ENCODE peak calls at places on chromosomes 12 and 14, in four cellular contexts. N, K, L and R are unnamed samples. For H3K4me1, the result is how much of the 10 kb centered on the place peaks cover.

GRCh38 chr12:3137268-3137761 is 60.1 kb downstream of the TSPAN9 start:
- DNase-seq in L (peak), K (no peak), N (no peak), R (peak)

GRCh38 chr12:123034865-123035264 is 54.4 kb downstream of the ARL6IP4 start:
- DNase-seq in N (no peak), K (no peak), L (no peak), R (peak)

GRCh38 chr14:92341791-92342190 is 18.8 kb downstream of the SLC24A4 start:
- DNase-seq in N (no peak), K (no peak), L (no peak), R (no peak)

GRCh38 chr12:52876371-52876770 is 27.6 kb upstream of the KRT78 start:
- DNase-seq in L (peak), N (no peak), K (no peak), R (peak)

GRCh38 chr12:111741235-111741812 is 25.4 kb upstream of the ALDH2 start:
- DNase-seq in L (no peak), N (no peak), K (no peak), R (no peak)

GRCh38 chr14:30193791-30194407 is 266.3 kb upstream of the PRKD1 start:
- DNase-seq in L (no peak), K (no peak), N (no peak), R (no peak)

GRCh38 chr14:92516966-92517350 is 3.4 kb downstream of the RIN3 start:
- DNase-seq in K (no peak), L (no peak), N (no peak), R (no peak)

GRCh38 chr14:85752179-85752578 is 222.2 kb downstream of the FLRT2 start:
- DNase-seq in L (no peak), N (no peak), K (no peak), R (no peak)

GRCh38 chr12:81758421-81759214 is 532 bp downstream of the PPFIA2 start:
- DNase-seq in L (peak), K (no peak), N (no peak), R (peak)

GRCh38 chr14:71690478-71690877 is 241.8 kb upstream of the RGS6 start:
- DNase-seq in L (no peak), N (no peak), K (no peak), R (no peak)

GRCh38 chr12:31220633-31221565 is 105.1 kb downstream of the SINHCAF start:
- DNase-seq in N (no peak), K (no peak), L (no peak), R (no peak)

GRCh38 chr12:71014180-71014785 is 93.7 kb upstream of the PTPRR start:
- DNase-seq in N (no peak), K (no peak), L (no peak), R (no peak)

GRCh38 chr12:117127933-117128823 is 29.0 kb upstream of the TESC start:
- DNase-seq in N (no peak), K (no peak), L (no peak), R (no peak)

DNA sequence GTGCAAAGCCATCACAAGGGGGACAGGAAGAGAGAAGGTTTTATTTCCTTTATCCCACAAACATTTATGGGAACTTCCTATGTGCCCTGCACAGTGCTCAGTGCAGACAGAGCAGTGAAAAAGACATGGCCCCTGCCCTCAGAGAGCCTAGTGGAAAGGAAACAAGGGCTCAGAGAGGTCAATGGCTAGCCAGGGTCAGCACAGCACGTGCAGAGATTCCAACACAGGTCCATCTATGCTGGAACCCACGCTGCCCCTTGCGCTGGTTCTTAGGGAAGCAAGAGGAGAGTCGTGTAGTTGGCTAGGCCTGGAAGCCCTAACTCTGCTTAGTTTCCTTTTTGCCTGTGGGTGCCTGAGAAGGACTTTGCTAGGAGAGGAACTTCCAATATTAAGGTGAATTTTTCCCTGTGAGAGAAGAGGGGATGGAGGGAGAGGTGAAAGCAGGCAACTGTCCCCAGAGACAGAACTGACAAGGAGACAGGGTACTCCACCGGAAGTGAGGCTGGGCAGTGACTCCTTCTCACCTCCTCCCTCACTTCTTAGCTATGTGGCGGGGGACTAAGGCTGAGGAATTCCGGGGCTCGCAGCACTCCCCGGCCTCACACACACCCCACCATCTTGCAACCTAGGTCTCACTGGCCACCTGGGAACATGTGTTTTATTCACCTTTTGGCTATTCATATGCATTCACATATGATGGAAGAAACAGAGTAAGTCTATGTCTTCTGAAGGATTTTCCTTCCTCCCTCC is 12.1 kb upstream of the GPX2 start:
- DNase-seq in N (no peak), K (no peak), L (no peak), R (no peak)
- H3K27ac ChIP-seq in N (no peak), K (no peak), L (no peak), R (no peak)

DNA sequence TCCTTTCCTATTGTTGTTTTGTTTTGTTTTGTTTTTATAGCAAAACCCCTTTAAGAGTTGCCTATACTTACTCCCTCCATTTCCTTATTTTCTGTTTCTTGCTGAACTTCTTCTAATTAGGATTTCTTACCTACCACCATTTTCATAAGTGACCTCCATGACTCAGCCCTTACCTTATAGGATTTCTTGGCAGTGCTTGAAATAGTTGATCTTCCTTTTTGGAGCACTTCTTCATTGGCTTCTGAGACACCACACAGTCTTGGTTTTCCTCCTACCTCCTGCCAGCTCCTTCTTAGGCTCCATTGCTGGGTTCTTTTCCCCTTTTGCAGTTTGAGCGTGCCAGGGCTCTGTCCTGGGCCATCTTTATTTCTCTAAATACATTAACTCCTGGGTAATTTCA is 23.4 kb upstream of the EID3 start:
- DNase-seq in L (no peak), K (no peak), N (no peak), R (no peak)
- H3K4me3 ChIP-seq in L (no peak), K (no peak), N (no peak), R (no peak)

DNA sequence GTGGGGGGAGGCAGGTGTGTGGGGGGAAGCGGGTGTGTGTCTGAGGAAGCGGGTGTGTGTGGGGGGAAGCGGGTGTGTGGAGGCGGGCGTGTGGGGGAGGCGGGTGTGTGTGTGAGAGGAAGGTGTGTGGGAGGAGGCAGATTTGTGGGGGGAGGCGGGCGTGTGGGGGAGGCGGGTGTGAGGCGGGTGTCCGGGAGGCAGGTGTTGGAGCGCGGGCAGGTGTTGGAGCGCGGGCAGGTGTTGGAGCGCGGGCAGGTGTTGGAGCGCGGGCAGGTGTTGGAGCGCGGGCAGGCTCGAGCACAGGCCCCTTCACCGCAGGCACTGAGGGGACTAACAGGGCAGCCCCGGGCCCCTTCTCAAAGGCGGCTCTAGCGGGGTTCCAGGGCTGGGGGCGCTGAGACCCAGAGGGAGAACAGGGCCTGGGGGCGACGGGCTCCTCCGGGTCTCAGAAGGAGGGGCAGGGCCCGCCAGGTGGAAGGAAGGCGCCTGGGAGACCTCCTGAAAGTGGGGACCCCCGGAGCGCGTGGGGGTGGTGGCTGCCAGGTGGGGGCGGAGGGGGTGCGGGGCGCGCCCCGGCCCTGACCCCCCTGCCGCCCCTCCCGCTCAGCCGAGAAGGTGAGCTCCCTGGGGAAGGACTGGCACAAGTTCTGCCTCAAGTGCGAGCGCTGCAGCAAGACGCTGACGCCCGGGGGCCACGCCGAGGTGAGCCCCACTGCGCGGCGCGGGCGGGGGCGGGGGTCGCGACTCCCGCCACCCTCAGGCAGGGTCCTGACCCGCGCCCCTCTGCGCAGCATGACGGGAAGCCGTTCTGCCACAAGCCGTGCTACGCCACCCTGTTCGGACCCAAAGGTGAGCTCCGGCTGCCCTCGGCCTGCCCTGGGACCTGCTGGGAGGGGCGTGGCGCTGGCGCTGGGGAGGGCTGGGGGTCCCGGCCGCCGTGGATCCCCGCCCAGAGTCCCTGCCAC is 3.3 kb downstream of the CRIP2 start:
- DNase-seq in K (peak), L (no peak), N (no peak), R (no peak)
- H3K4me1 ChIP-seq in K (half or more), L (half or more), N (under half), R (under half)

DNA sequence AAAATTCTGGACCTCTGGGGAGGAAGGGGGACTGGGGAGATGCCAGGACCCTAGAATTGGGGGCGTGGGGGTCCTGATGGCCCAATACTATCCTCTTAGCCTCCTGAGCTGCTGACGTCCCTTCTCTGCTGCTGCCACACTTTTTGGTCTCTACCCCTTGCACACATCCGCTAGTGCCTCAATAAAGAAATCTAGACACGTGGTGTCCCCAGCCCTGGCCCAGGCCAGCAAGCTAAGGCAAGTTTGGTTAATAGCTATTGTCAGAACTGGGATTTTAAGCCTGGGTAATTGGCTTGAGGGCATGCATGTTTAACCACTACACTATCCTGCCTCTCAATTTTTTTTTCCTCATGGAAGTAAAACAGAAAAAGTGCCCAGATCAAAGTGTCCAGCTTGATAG is 962 bp downstream of the OAS2 start:
- DNase-seq in N (peak), L (no peak), K (peak), R (peak)
- H3K27ac ChIP-seq in N (peak), L (peak), K (peak), R (no peak)

GRCh38 chr12:124506832-124507153 is 60.6 kb downstream of the NCOR2 start:
- DNase-seq in K (no peak), L (no peak), N (no peak), R (no peak)
- H3K4me3 ChIP-seq in K (no peak), L (peak), N (no peak), R (no peak)

GRCh38 chr12:14564336-14564959 is 3.2 kb downstream of the PLBD1 start:
- DNase-seq in L (no peak), N (no peak), K (no peak), R (no peak)
- H3K4me1 ChIP-seq in L (under half), N (under half), K (under half), R (under half)

GRCh38 chr12:124476011-124476400 is 91.4 kb downstream of the NCOR2 start:
- DNase-seq in N (no peak), L (peak), K (no peak), R (no peak)
- H3K27ac ChIP-seq in N (no peak), L (no peak), K (no peak), R (no peak)